ENCODE peak calls at places on chromosomes 5 and 9, in nine cellular contexts. F, R, U, Q, B, C, K, X and I are unnamed samples.

GRCh38 chr5:178677429-178677828 is 50.6 kb upstream of the CLK4 start:
- DNase-seq in F (no peak), R (no peak), U (no peak), Q (no peak), B (no peak), C (no peak), K (no peak), X (no peak), I (no peak)

GRCh38 chr5:133230823-133231578 is 179.2 kb downstream of the HSPA4 start:
- DNase-seq in F (no peak), R (no peak), U (no peak), Q (no peak), B (no peak), C (no peak), K (no peak), X (no peak), I (no peak)

GRCh38 chr5:4531756-4532704 is 608.1 kb upstream of the ADAMTS16 start:
- DNase-seq in F (no peak), R (no peak), U (no peak), Q (no peak), B (no peak), C (no peak), K (no peak), X (no peak), I (no peak)

GRCh38 chr9:130073373-130073772 is 19.7 kb downstream of the GPR107 start:
- DNase-seq in F (no peak), R (peak), U (no peak), Q (no peak), B (no peak), C (no peak), K (no peak), X (peak), I (no peak)

GRCh38 chr5:137365126-137365865 is 133.8 kb downstream of the SPOCK1 start:
- DNase-seq in F (no peak), R (no peak), U (no peak), Q (no peak), B (no peak), C (no peak), K (no peak), X (peak), I (no peak)

GRCh38 chr5:138849439-138849838 is 25.7 kb downstream of the LRRTM2 start:
- DNase-seq in F (no peak), R (no peak), U (no peak), Q (no peak), B (no peak), C (no peak), K (no peak), X (peak), I (no peak)

GRCh38 chr5:132812949-132813598 is at the start of gene SOWAHA:
- DNase-seq in F (peak), R (no peak), U (no peak), Q (no peak), B (peak), C (no peak), K (peak), X (no peak), I (peak)

GRCh38 chr5:123115020-123115419 is 26.0 kb downstream of the PRDM6 start:
- DNase-seq in F (no peak), R (no peak), U (no peak), Q (no peak), B (no peak), C (no peak), K (no peak), X (no peak), I (no peak)

GRCh38 chr9:81687521-81688261 is 1.7 kb downstream of the TLE1 start:
- DNase-seq in F (peak), R (no peak), U (no peak), Q (no peak), B (no peak), C (no peak), K (peak), X (peak), I (peak)

GRCh38 chr5:73300520-73301207 is 127.7 kb downstream of the TMEM174 start:
- DNase-seq in F (no peak), R (no peak), U (no peak), Q (no peak), B (no peak), C (no peak), K (no peak), X (no peak), I (no peak)

GRCh38 chr9:4175846-4176245 is 124.0 kb downstream of the GLIS3 start:
- DNase-seq in F (no peak), R (no peak), U (no peak), Q (no peak), B (no peak), C (no peak), K (no peak), X (no peak), I (no peak)

GRCh38 chr5:76794871-76795270 is 24.0 kb upstream of the F2RL1 start:
- DNase-seq in F (no peak), R (no peak), U (no peak), Q (no peak), B (no peak), C (no peak), K (no peak), X (no peak), I (no peak)

GRCh38 chr9:109903515-109904138 is 123.6 kb downstream of the PALM2AKAP2 start:
- DNase-seq in F (peak), R (peak), U (no peak), Q (no peak), B (no peak), C (peak), K (peak), X (peak), I (peak)

GRCh38 chr5:43075319-43076293 is 35.5 kb upstream of the ANXA2R start:
- DNase-seq in F (no peak), R (no peak), U (no peak), Q (no peak), B (no peak), C (no peak), K (no peak), X (no peak), I (no peak)

GRCh38 chr9:127742435-127743088 is 7.5 kb upstream of the TOR2A start:
- DNase-seq in F (peak), R (no peak), U (no peak), Q (no peak), B (peak), C (no peak), K (no peak), X (peak), I (no peak)

GRCh38 chr9:14962193-14962899 is 52.1 kb upstream of the FREM1 start:
- DNase-seq in F (no peak), R (no peak), U (no peak), Q (no peak), B (no peak), C (no peak), K (no peak), X (no peak), I (no peak)

GRCh38 chr5:2194949-2195348 is 312.2 kb upstream of the IRX4 start:
- DNase-seq in F (no peak), R (no peak), U (no peak), Q (no peak), B (no peak), C (no peak), K (no peak), X (no peak), I (no peak)

GRCh38 chr5:142784405-142784955 is 14.3 kb downstream of the ARHGAP26 start:
- DNase-seq in F (no peak), R (no peak), U (no peak), Q (no peak), B (no peak), C (no peak), K (no peak), X (no peak), I (no peak)

GRCh38 chr5:62316110-62316509 is 10.1 kb downstream of the KIF2A start:
- DNase-seq in F (no peak), R (no peak), U (no peak), Q (no peak), B (no peak), C (no peak), K (no peak), X (no peak), I (no peak)

GRCh38 chr5:96434201-96434645 is 1.2 kb upstream of the PCSK1 start:
- DNase-seq in F (peak), R (peak), U (peak), Q (peak), B (no peak), C (no peak), K (peak), X (peak), I (peak)

GRCh38 chr9:128026255-128027165 is 40.6 kb downstream of the NAIF1 start:
- DNase-seq in F (peak), R (no peak), U (peak), Q (peak), B (no peak), C (no peak), K (no peak), X (no peak), I (no peak)

GRCh38 chr9:113620377-113621161 is 157.0 kb downstream of the RGS3 start:
- DNase-seq in F (peak), R (peak), U (no peak), Q (no peak), B (no peak), C (no peak), K (no peak), X (peak), I (peak)

GRCh38 chr5:134397196-134397595 is 14.5 kb downstream of the CDKN2AIPNL start:
- DNase-seq in F (no peak), R (no peak), U (no peak), Q (no peak), B (no peak), C (no peak), K (no peak), X (no peak), I (no peak)

GRCh38 chr5:170273968-170274710 is 23.4 kb downstream of the LCP2 start:
- DNase-seq in F (no peak), R (no peak), U (no peak), Q (no peak), B (no peak), C (no peak), K (peak), X (peak), I (peak)

GRCh38 chr5:151676719-151677118 is 10.0 kb downstream of the SPARC start:
- DNase-seq in F (no peak), R (no peak), U (no peak), Q (no peak), B (no peak), C (no peak), K (no peak), X (no peak), I (no peak)